ENCODE peak calls at places on chromosomes 12 and 14, in five cellular contexts. S, K, Y, X and P are unnamed samples.

GRCh38 chr12:105721051-105721825 is 390.7 kb downstream of the C12orf75 start:
- DNase-seq in X (no peak), K (no peak), S (no peak), Y (peak), P (no peak)

GRCh38 chr14:76011959-76012802 is 26.6 kb downstream of the IFT43 start:
- DNase-seq in X (no peak), Y (peak), S (no peak), K (peak), P (no peak)

GRCh38 chr14:65429757-65430156 is 17.2 kb downstream of the FUT8 start:
- DNase-seq in S (no peak), Y (no peak), K (no peak), X (no peak), P (no peak)

GRCh38 chr12:121796855-121797751 is 3.6 kb upstream of the RHOF start:
- DNase-seq in K (peak), Y (peak), X (peak), S (peak), P (no peak)

GRCh38 chr12:93015970-93016751 is 87.1 kb upstream of the EEA1 start:
- DNase-seq in X (no peak), Y (no peak), K (no peak), S (no peak), P (no peak)

GRCh38 chr12:127640181-127640886 is 626.6 kb upstream of the TMEM132C start:
- DNase-seq in S (no peak), K (peak), X (no peak), Y (peak), P (peak)

GRCh38 chr14:68359862-68360552 is 432.9 kb downstream of the ZFP36L1 start:
- DNase-seq in Y (peak), X (peak), S (peak), K (peak), P (no peak)

GRCh38 chr14:106874365-106874764 is 1348.0 kb downstream of the TMEM121 start:
- DNase-seq in Y (no peak), K (no peak), X (no peak), S (no peak), P (no peak)

GRCh38 chr12:78891646-78892353 is 27.2 kb downstream of the SYT1 start:
- DNase-seq in X (no peak), K (no peak), S (no peak), Y (no peak), P (no peak)

GRCh38 chr12:132710062-132710421 is 600 bp upstream of the PGAM5 start:
- DNase-seq in K (no peak), Y (no peak), X (peak), S (no peak), P (no peak)

GRCh38 chr12:54723653-54724256 is 75.6 kb upstream of the DCD start:
- DNase-seq in S (no peak), K (no peak), X (no peak), Y (peak), P (no peak)

GRCh38 chr12:100473716-100474150 is at the start of gene NR1H4:
- DNase-seq in Y (peak), X (no peak), S (no peak), K (no peak), P (peak)

GRCh38 chr12:40031965-40032364 is 73.9 kb downstream of the SLC2A13 start:
- DNase-seq in K (no peak), Y (no peak), S (no peak), X (no peak), P (no peak)

GRCh38 chr14:28142400-28143015 is 624.1 kb upstream of the FOXG1 start:
- DNase-seq in K (no peak), S (no peak), X (no peak), Y (peak), P (no peak)

GRCh38 chr14:101056446-101056845 is 152.9 kb upstream of the RTL1 start:
- DNase-seq in K (no peak), Y (peak), S (no peak), X (no peak), P (no peak)

GRCh38 chr14:100297320-100298300 is 8.6 kb downstream of the SLC25A29 start:
- DNase-seq in X (peak), Y (peak), K (peak), S (peak), P (peak)

GRCh38 chr12:58306266-58306995 is 365.1 kb downstream of the ATP23 start:
- DNase-seq in X (no peak), Y (no peak), S (no peak), K (no peak), P (no peak)

GRCh38 chr12:16482726-16483125 is 123.2 kb downstream of the LMO3 start:
- DNase-seq in Y (peak), S (no peak), K (no peak), X (no peak), P (no peak)

GRCh38 chr14:67579636-67580035 is 20.4 kb downstream of the PIGH start:
- DNase-seq in Y (no peak), K (no peak), S (no peak), X (no peak), P (no peak)

GRCh38 chr14:79514700-79515099 is 696.6 kb downstream of the DIO2 start:
- DNase-seq in K (no peak), X (no peak), S (no peak), Y (peak), P (no peak)

GRCh38 chr14:69693145-69693544 is 73.8 kb upstream of the SRSF5 start:
- DNase-seq in Y (no peak), S (no peak), X (no peak), K (peak), P (no peak)

GRCh38 chr12:48037267-48037915 is 33.1 kb upstream of the COL2A1 start:
- DNase-seq in S (no peak), Y (peak), X (no peak), K (peak), P (no peak)

GRCh38 chr14:23578560-23579310 is at the start of gene JPH4:
- DNase-seq in X (no peak), Y (no peak), S (no peak), K (no peak), P (no peak)
- H3K4me3 ChIP-seq in X (no peak), Y (no peak), S (no peak), K (no peak), P (no peak)

GRCh38 chr12:68482660-68483059 is 128.0 kb upstream of the RAP1B start:
- DNase-seq in Y (no peak), K (no peak), S (no peak), X (no peak), P (no peak)
- H3K4me3 ChIP-seq in Y (no peak), K (no peak), S (no peak), X (no peak), P (no peak)

GRCh38 chr14:22070119-22070982 is 396.7 kb upstream of the OR4E1 start:
- DNase-seq in S (no peak), X (peak), Y (no peak), K (peak), P (no peak)

GRCh38 chr14:22065372-22065771 is 391.8 kb upstream of the OR4E1 start:
- DNase-seq in S (no peak), X (no peak), Y (no peak), K (no peak), P (no peak)

DNA sequence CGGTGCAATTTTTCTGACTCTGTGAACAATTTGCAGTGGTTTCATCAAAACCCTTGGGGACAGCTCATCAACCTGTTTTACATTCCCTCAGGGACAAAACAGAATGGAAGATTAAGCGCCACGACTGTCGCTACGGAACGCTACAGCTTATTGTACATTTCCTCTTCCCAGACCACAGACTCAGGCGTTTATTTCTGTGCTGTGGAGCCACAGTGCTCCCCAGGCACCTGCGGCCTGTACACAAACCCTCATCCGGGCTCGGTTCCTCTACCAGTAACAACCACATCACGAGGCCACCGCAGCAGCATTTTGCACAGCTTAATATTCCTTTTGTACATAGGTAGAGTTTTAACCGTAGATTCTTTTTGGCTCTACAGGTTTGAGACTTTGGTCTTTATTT is 397.4 kb upstream of the OR4E1 start:
- DNase-seq in S (no peak), X (no peak), K (peak), Y (no peak), P (no peak)
- H3K4me3 ChIP-seq in S (no peak), X (peak), K (no peak), Y (no peak), P (no peak)

DNA sequence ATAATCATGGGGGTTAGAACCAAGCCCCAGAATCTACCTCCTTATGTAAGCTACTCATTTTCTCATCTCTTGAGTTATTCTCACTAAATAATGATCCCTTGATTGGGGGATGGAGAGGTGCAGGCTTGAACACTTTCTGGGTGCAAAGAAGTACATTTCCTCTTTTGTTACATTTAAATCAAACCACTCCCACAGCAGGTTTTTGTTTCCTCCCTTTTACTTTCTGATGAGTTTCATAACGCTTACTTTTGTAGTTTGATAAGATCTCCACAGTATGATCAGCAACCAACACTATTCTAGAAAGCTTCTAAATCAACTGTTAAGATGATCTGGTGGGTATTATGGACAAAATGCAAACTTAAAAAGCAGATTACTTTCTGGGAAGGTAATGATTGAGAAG is 20.5 kb downstream of the VCPKMT start:
- DNase-seq in S (no peak), Y (no peak), X (no peak), K (no peak), P (no peak)
- H3K4me3 ChIP-seq in S (no peak), Y (no peak), X (no peak), K (no peak), P (no peak)

GRCh38 chr14:61652526-61653262 is 42.6 kb upstream of the HIF1A start:
- DNase-seq in X (no peak), K (no peak), S (no peak), Y (no peak), P (no peak)
- H3K4me3 ChIP-seq in X (no peak), K (no peak), S (no peak), Y (no peak), P (no peak)

GRCh38 chr12:131213896-131214442 is 260.3 kb downstream of the ADGRD1 start:
- DNase-seq in S (no peak), K (no peak), Y (no peak), X (no peak), P (no peak)

GRCh38 chr12:131210506-131211278 is 257.0 kb downstream of the ADGRD1 start:
- DNase-seq in X (peak), S (no peak), K (no peak), Y (no peak), P (no peak)

GRCh38 chr12:131208425-131208824 is 254.7 kb downstream of the ADGRD1 start:
- DNase-seq in Y (no peak), S (no peak), K (no peak), X (no peak), P (no peak)

GRCh38 chr12:131209082-131210070 is 255.7 kb downstream of the ADGRD1 start:
- DNase-seq in K (no peak), X (no peak), S (no peak), Y (no peak), P (no peak)

GRCh38 chr12:131211279-131211938 is 257.7 kb downstream of the ADGRD1 start:
- DNase-seq in Y (no peak), S (no peak), X (no peak), K (no peak), P (no peak)
- H3K4me3 ChIP-seq in Y (no peak), S (no peak), X (no peak), K (no peak), P (no peak)